ENCODE peak calls at places on chromosomes 13 and 19, in eight cellular contexts. D is NB4, C is neural progenitor cell, I is astrocyte of the spinal cord, S is heart right ventricle, J is GM23248, P is left lung, L is fibroblast of pulmonary artery. R is an unnamed sample.

GRCh38 chr19:35462476-35462953 is 14.5 kb downstream of the FFAR2 start:
- DNase-seq in D (peak), C (no peak), I (no peak), S (no peak), L (no peak), J (no peak), P (no peak), R (peak)

GRCh38 chr13:29582171-29582570 is 13.3 kb downstream of the SLC7A1 start:
- DNase-seq in J (peak), I (no peak), L (no peak), S (peak), C (no peak), D (no peak), P (no peak), R (no peak)

GRCh38 chr13:46858776-46859175 is 38.1 kb downstream of the HTR2A start:
- DNase-seq in C (no peak), I (no peak), S (no peak), J (peak), D (no peak), P (no peak), L (no peak), R (no peak)

GRCh38 chr19:14566712-14567077 is 5.2 kb downstream of the NDUFB7 start:
- DNase-seq in J (no peak), I (no peak), S (no peak), D (no peak), C (no peak), L (no peak), P (no peak), R (no peak)

GRCh38 chr13:109941951-109942350 is 155.6 kb upstream of the IRS2 start:
- DNase-seq in C (no peak), J (peak), D (peak), P (no peak), S (no peak), I (no peak), L (peak), R (no peak)

GRCh38 chr19:15532779-15533521 is 24.6 kb downstream of the CYP4F22 start:
- DNase-seq in J (peak), S (no peak), P (no peak), L (peak), D (peak), C (no peak), I (no peak), R (no peak)

GRCh38 chr13:77009011-77009410 is 17.1 kb downstream of the CLN5 start:
- DNase-seq in J (no peak), S (no peak), P (no peak), I (no peak), L (no peak), C (no peak), D (no peak), R (no peak)

GRCh38 chr19:17517898-17518297 is 6.4 kb downstream of the PGLS start:
- DNase-seq in P (no peak), C (no peak), S (no peak), L (no peak), D (no peak), I (no peak), J (no peak), R (no peak)

GRCh38 chr19:7210359-7210758 is 83.9 kb downstream of the INSR start:
- DNase-seq in L (no peak), D (no peak), P (no peak), C (no peak), S (no peak), J (no peak), I (no peak), R (no peak)

GRCh38 chr19:43432866-43433673 is 18.4 kb downstream of the TEX101 start:
- DNase-seq in J (peak), L (peak), C (peak), P (peak), S (peak), D (peak), I (peak), R (peak)

GRCh38 chr13:74134226-74134776 is at the start of gene KLF12:
- DNase-seq in I (peak), P (peak), J (peak), D (peak), L (peak), C (peak), S (peak), R (peak)

GRCh38 chr19:1763648-1764292 is 10.5 kb downstream of the ONECUT3 start:
- DNase-seq in D (peak), P (no peak), I (no peak), L (no peak), C (no peak), S (no peak), J (no peak), R (no peak)

GRCh38 chr13:39656325-39656677 is 839 bp downstream of the COG6 start:
- DNase-seq in J (peak), D (peak), I (peak), S (no peak), P (no peak), C (peak), L (peak), R (no peak)

GRCh38 chr13:36904219-36904618 is 15.8 kb downstream of the SMAD9 start:
- DNase-seq in S (no peak), D (no peak), L (no peak), P (no peak), I (no peak), J (no peak), C (no peak), R (no peak)

GRCh38 chr13:111623170-111623569 is 302.7 kb downstream of the TEX29 start:
- DNase-seq in L (no peak), D (peak), I (no peak), J (no peak), C (no peak), S (no peak), P (no peak), R (no peak)

GRCh38 chr19:801861-802496 is 4.7 kb downstream of the PTBP1 start:
- DNase-seq in D (no peak), I (peak), J (peak), S (no peak), P (peak), L (peak), C (no peak), R (no peak)

GRCh38 chr19:8355631-8356402 is 8.1 kb upstream of the ANGPTL4 start:
- DNase-seq in S (no peak), J (peak), L (peak), D (peak), P (peak), I (peak), C (no peak), R (no peak)

GRCh38 chr19:46410205-46411087 is 2.9 kb downstream of the CCDC8 start:
- DNase-seq in S (no peak), L (no peak), C (no peak), I (no peak), D (peak), J (no peak), P (no peak), R (no peak)

GRCh38 chr19:46404884-46405658 is 8.3 kb downstream of the CCDC8 start:
- DNase-seq in I (no peak), L (peak), D (peak), J (no peak), C (peak), S (no peak), P (no peak), R (no peak)

GRCh38 chr19:46409146-46409545 is 4.2 kb downstream of the CCDC8 start:
- DNase-seq in J (no peak), P (no peak), D (no peak), C (no peak), L (no peak), S (no peak), I (no peak), R (no peak)

GRCh38 chr19:46408611-46409039 is 4.7 kb downstream of the CCDC8 start:
- DNase-seq in D (peak), P (peak), C (peak), I (peak), J (peak), L (peak), S (peak), R (no peak)

DNA sequence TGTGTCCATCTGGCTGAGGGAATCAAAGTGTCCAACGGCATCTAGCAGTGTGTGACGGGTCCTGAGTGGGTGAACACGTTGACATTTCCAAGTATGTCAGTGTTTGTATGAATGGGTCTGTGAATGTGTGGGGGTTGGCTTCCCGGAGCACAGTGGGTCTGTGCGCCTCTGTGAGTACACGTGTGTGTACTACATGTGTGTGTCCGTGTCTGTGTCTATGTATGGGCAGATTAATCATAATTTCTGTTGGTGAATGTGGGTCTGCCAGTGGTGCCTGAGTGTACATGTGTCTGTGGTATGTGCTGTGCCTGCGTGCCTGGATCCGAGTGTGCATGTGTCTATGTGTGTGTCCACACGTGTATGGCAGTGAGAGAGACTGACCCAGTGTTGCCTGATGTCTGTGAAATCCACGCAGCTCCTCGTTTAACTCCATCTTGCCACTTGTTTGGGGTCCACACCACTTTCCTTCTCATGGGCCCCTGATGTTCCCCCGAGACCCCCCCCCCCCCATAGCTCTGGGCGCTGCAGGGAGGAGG is 5.4 kb downstream of the CCDC8 start:
- DNase-seq in S (no peak), I (no peak), P (no peak), J (no peak), C (no peak), D (no peak), L (no peak), R (no peak)
- H3K4me3 ChIP-seq in S (no peak), I (no peak), P (no peak), J (no peak), C (peak), D (no peak), L (no peak), R (no peak)

GRCh38 chr13:101554420-101555125 is 102.1 kb downstream of the ITGBL1 start:
- DNase-seq in P (no peak), D (no peak), I (no peak), C (no peak), J (peak), S (no peak), L (no peak), R (no peak)
- H3K4me3 ChIP-seq in P (no peak), D (no peak), I (no peak), C (no peak), J (no peak), S (no peak), L (no peak), R (no peak)

GRCh38 chr19:13027031-13027430 is 31.8 kb downstream of the NFIX start:
- DNase-seq in P (no peak), L (no peak), D (no peak), I (no peak), C (no peak), S (no peak), J (peak), R (no peak)
- H3K4me3 ChIP-seq in P (no peak), L (peak), D (no peak), I (peak), C (no peak), S (no peak), J (peak), R (no peak)

GRCh38 chr13:94708031-94708571 is 4.2 kb downstream of the SOX21 start:
- DNase-seq in I (peak), S (no peak), J (no peak), L (no peak), D (no peak), C (peak), P (no peak), R (no peak)
- H3K4me3 ChIP-seq in I (peak), S (no peak), J (no peak), L (no peak), D (no peak), C (peak), P (no peak), R (no peak)

GRCh38 chr19:38394488-38394887 is 6.0 kb downstream of the SPRED3 start:
- DNase-seq in S (no peak), J (peak), C (peak), P (no peak), L (no peak), I (no peak), D (no peak), R (peak)

GRCh38 chr19:38391911-38392464 is 3.5 kb downstream of the SPRED3 start:
- DNase-seq in D (no peak), C (no peak), S (no peak), P (no peak), L (no peak), I (no peak), J (no peak), R (no peak)

GRCh38 chr19:38392707-38393308 is 4.3 kb downstream of the SPRED3 start:
- DNase-seq in C (no peak), P (no peak), D (no peak), I (peak), J (peak), L (peak), S (no peak), R (no peak)

GRCh38 chr19:38399081-38399480 is 3.8 kb upstream of the FAM98C start:
- DNase-seq in P (no peak), C (no peak), I (no peak), J (no peak), S (no peak), D (no peak), L (no peak), R (no peak)

GRCh38 chr19:38395381-38396127 is 7.1 kb downstream of the SPRED3 start:
- DNase-seq in L (no peak), I (no peak), D (no peak), J (no peak), S (no peak), P (no peak), C (peak), R (no peak)
- H3K4me3 ChIP-seq in L (no peak), I (no peak), D (no peak), J (no peak), S (peak), P (no peak), C (no peak), R (peak)

GRCh38 chr19:4606181-4606580 is 33.1 kb upstream of the TNFAIP8L1 start:
- DNase-seq in D (no peak), S (no peak), C (no peak), L (no peak), J (no peak), P (no peak), I (no peak), R (no peak)

GRCh38 chr19:4604912-4605311 is 34.4 kb upstream of the TNFAIP8L1 start:
- DNase-seq in C (no peak), D (no peak), S (no peak), L (no peak), I (no peak), J (no peak), P (no peak), R (no peak)

GRCh38 chr19:4613258-4613751 is 26.0 kb upstream of the TNFAIP8L1 start:
- DNase-seq in I (no peak), P (no peak), C (no peak), J (no peak), S (no peak), L (no peak), D (no peak), R (no peak)

GRCh38 chr19:4606921-4607678 is 32.2 kb upstream of the TNFAIP8L1 start:
- DNase-seq in D (no peak), C (peak), P (no peak), L (no peak), S (peak), I (no peak), J (peak), R (no peak)

DNA sequence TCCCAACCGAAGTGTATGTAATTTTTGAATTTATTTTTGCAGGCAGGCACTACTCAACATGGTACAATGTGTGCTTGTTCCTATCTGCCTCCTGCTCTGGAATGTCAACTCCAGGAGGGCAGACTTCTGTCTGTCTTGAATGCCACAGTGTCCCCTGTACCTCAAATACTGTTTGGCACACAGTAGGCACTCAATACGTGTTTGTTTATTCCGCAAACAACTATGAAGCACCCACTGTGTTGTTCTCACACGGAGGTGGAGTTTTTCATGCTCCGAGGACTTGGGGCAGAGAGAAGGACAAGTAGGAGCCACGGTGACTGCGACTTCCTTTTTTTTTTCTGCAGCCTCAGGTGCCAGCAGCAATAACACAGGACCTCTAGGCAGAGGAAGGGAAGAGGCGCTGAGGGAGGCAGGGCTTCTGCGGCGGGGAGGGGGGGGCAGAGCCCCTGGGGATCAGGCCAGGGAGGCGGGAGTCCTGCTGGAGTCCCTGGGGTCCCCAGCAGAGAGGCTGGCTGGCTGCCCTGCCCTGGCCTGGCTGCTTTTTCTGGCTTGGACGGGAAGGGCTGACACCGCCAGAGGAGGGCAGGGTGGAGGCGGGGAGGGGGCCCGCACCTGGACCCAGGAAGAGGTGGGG is 29.3 kb upstream of the TNFAIP8L1 start:
- DNase-seq in L (no peak), S (peak), D (peak), I (no peak), J (no peak), C (no peak), P (peak), R (no peak)
- H3K4me3 ChIP-seq in L (no peak), S (peak), D (no peak), I (no peak), J (no peak), C (no peak), P (no peak), R (no peak)

DNA sequence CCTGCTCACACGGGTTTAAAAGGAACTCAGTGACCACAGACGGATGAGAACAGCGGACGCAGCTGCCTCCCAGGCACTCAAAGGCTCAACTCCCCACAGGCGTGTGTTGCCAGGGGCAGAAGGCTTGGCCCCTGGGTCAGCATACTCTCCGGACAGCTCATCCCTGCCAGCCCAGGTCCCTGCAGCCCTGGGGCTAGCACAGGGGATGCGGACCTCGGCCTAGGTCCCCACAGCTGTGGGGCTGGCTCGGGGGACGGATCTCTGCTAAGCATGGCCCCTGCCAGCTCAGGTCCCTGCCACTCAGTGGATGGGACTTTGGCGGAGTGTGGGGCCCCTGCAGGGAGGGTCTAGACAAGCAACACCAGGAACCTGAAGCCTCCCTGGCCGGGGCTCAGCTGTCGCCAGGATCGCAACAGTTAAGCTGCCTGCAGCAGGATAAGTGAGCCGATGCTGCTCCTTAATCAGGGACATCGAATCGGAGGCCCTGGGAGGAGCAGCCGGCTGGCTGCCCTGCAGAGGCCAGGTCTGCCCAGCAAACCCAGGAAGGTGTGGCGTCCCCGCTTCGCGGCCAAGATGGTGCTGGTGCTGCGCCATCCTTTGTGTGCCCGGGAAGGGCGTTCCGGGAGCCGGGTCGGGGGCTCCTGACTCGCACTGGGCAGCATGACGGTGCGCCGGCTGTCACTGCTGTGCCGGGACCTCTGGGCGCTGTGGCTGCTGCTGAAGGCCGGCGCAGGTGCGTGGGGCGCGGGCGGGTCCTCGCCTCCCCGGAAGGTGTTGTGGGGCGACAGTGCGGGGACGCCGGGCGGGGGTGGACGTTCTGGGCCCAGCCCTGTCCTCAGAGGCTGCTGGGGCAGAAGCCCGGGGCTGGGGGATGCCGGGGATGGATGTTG is 32.5 kb downstream of the MCF2L start:
- DNase-seq in L (peak), D (no peak), J (peak), S (no peak), P (peak), C (peak), I (peak), R (no peak)
- H3K4me3 ChIP-seq in L (no peak), D (no peak), J (no peak), S (peak), P (peak), C (peak), I (no peak), R (no peak)